ENCODE peak calls at places on chromosome 21, in four cellular contexts. I is heart left ventricle; X is mesothelial cell of epicardium; P is CD8-positive, alpha-beta T cell. G is an unnamed sample.

GRCh38 chr21:29091032-29091431 is 17.6 kb upstream of the CCT8 start:
- DNase-seq in P (no peak), I (no peak), X (no peak), G (no peak)

GRCh38 chr21:27464643-27465042 is 497.8 kb upstream of the ADAMTS5 start:
- DNase-seq in P (no peak), X (no peak), I (no peak), G (no peak)

GRCh38 chr21:27734146-27734545 is 767.3 kb upstream of the ADAMTS5 start:
- DNase-seq in P (no peak), I (no peak), X (no peak), G (no peak)

GRCh38 chr21:43312751-43313169 is 114.2 kb downstream of the SIK1 start:
- DNase-seq in I (no peak), X (no peak), P (no peak), G (no peak)

GRCh38 chr21:36873511-36873910 is 93.0 kb downstream of the HLCS start:
- DNase-seq in X (no peak), I (no peak), P (no peak), G (no peak)

GRCh38 chr21:36507397-36508018 is 27.6 kb upstream of the CLDN14 start:
- DNase-seq in P (no peak), I (no peak), X (no peak), G (no peak)

GRCh38 chr21:28142692-28143091 is 850.0 kb downstream of the LTN1 start:
- DNase-seq in X (no peak), P (no peak), I (no peak), G (no peak)

GRCh38 chr21:16942703-16943102 is 570.1 kb upstream of the CXADR start:
- DNase-seq in I (no peak), X (no peak), P (no peak), G (no peak)

GRCh38 chr21:36388835-36389234 is 3.6 kb downstream of the CHAF1B start:
- DNase-seq in I (no peak), P (no peak), X (peak), G (no peak)

GRCh38 chr21:25961042-25961441 is 209.5 kb downstream of the APP start:
- DNase-seq in P (no peak), X (no peak), I (no peak), G (no peak)

GRCh38 chr21:37564924-37565529 is 198.5 kb downstream of the DYRK1A start:
- DNase-seq in X (no peak), P (no peak), I (no peak), G (no peak)

GRCh38 chr21:37636152-37636860 is 269.7 kb downstream of the DYRK1A start:
- DNase-seq in X (no peak), P (no peak), I (no peak), G (no peak)

GRCh38 chr21:23936224-23936623 is 1671.1 kb downstream of the MRPL39 start:
- DNase-seq in I (no peak), P (no peak), X (no peak), G (no peak)
- TF ChIP-seq CTCF in I (peak), P (no peak), X (no peak), G (no peak)

GRCh38 chr21:42276076-42276475 is 39.1 kb downstream of the TFF3 start:
- DNase-seq in I (no peak), X (no peak), P (no peak), G (no peak)

GRCh38 chr21:42278750-42279149 is 36.5 kb downstream of the TFF3 start:
- DNase-seq in X (no peak), I (no peak), P (no peak), G (no peak)

GRCh38 chr21:42276526-42277154 is 38.6 kb downstream of the TFF3 start:
- DNase-seq in P (no peak), X (no peak), I (no peak), G (no peak)

GRCh38 chr21:42279341-42279871 is 35.8 kb downstream of the TFF3 start:
- DNase-seq in X (no peak), I (no peak), P (no peak), G (no peak)

GRCh38 chr21:42277593-42277992 is 37.6 kb downstream of the TFF3 start:
- DNase-seq in I (no peak), P (no peak), X (no peak), G (no peak)
- TF ChIP-seq CTCF in I (no peak), P (no peak), X (no peak), G (no peak)

DNA sequence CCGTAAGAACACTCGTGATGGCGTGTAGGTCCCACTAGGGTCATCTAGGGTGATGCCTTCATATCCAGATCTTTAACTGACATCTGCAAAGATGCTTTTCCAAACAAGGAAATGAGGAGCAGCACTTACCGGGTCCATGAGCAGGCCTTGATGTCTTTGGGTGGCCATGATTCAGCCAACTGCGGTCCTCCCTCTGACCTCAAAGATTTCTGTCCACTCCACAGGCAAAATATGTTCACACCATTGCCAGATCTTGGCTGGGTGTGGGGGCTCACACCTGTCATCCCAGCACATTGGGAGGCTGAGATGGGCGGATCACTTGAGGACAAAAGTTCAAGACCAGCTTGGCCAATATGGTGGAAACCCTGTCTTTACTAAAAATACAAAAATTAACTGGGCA is 18.2 kb downstream of the TRPM2 start:
- DNase-seq in I (no peak), X (no peak), P (no peak), G (no peak)
- TF ChIP-seq CTCF in I (no peak), X (no peak), P (no peak), G (no peak)

DNA sequence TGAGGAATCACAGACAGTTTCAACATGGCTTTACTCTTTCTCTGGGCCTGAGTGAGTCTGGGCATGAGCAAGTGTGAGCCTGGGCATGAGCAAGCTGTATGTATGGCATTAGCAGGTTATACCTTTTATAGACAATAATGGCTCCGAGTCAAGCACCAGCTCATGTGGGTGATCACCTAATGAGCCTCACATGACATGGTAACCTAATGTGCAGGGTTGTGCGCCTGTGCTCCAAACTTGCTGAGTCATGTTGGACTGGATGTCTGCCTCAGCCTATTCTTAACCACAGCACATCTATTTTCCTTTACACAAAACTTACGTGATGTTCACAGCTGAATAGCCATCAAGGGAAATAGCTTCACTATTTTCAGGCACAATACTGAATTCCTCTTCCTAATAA is 236.2 kb upstream of the NRIP1 start:
- DNase-seq in I (no peak), P (no peak), X (no peak), G (no peak)
- TF ChIP-seq CTCF in I (no peak), P (no peak), X (no peak), G (no peak)

GRCh38 chr21:18373631-18374030 is 30.0 kb downstream of the TMPRSS15 start:
- DNase-seq in P (no peak), I (no peak), X (no peak), G (no peak)

GRCh38 chr21:18370292-18370691 is 33.3 kb downstream of the TMPRSS15 start:
- DNase-seq in X (no peak), P (no peak), I (no peak), G (no peak)

GRCh38 chr21:18368193-18368592 is 35.4 kb downstream of the TMPRSS15 start:
- DNase-seq in P (no peak), I (no peak), X (no peak), G (no peak)

DNA sequence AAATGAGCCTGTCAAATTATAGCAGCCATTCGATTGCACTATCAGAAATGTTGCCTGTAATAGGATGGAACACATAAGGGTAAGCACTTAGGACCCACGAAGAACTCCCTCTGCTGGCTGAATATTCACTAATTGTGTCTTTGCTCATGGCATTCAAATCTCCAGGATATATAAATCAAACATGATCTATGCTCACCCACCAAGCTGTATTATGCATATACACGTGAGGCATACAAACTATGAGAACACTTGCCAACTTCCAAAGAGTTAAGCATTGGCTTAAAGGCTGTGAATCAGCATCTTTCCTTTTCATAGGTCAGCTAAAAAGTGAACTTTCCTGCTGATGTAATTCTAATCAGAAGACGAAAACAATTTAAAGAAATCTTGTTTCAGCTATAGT is 34.5 kb downstream of the TMPRSS15 start:
- DNase-seq in I (no peak), P (no peak), X (no peak), G (no peak)
- TF ChIP-seq CTCF in I (peak), P (no peak), X (peak), G (no peak)

DNA sequence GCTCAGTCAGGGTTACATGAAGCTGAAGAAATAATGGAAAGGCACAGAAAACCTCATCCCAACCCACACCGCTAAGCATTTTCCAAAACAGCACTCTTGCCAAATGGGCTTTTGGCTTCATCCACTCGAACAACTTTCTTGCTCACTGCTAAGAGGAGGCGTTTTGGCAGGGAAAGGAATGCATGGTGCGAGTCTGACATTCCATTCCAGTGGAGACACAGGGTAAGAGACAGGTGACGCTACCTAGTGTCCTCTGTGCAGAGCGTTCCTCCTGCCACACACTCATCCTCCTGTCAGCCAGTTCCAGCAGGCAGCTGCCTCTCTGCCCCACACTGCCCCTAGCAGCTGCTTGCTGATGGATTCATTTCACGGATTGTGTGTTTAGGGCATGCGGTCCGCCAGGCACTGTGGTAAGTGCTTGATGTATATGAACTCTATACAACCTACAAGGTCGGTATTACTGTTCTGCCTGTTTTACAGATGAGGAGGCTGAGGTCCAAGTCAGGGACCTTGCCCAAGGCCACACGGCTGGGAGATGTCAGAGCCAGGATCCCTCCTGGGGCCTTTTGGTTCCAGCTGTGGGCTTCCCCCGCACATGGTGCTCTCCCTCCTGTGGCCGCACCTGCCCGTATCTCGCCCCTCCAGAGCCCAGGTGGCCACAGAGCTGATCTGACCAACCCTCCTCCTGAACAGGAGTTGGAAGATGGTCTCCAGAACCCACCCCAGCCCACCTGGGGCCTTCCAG is 25.7 kb upstream of the BACE2 start:
- DNase-seq in X (no peak), P (no peak), I (peak), G (peak)
- TF ChIP-seq CTCF in X (no peak), P (no peak), I (no peak), G (no peak)

DNA sequence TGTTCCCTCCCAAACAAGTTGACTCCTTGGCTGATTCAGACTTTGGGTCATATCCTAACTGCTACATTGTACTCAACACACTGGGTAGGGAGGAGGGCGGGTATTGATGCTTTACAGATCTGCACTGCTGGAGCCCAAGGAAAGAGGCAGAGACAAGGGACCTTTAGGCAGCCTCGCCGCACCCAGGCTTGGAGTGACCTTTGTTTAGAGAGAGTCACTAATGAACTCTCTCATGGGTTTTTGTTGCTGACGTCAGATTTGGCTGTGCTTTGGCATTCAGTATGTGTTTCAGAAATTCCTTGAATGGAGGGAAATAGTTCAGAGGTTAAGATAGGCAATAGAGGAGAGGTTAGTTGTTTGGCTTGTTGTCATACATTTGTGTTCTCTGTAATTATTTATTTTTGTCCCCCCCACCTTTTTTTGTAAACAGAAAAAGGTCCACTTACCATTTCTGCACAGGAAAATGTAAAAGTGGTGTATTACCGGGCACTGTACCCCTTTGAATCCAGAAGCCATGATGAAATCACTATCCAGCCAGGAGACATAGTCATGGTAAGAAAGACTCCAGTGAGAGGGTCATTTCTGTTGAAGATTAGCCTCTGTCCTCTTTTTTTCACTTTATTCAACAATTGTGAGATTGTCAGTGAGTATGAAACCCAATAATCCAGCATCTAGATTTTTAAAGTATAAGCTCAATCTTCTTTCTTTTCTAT is 116.1 kb downstream of the ATP5PO start:
- DNase-seq in P (no peak), X (no peak), I (no peak), G (no peak)
- TF ChIP-seq CTCF in P (no peak), X (no peak), I (no peak), G (no peak)

DNA sequence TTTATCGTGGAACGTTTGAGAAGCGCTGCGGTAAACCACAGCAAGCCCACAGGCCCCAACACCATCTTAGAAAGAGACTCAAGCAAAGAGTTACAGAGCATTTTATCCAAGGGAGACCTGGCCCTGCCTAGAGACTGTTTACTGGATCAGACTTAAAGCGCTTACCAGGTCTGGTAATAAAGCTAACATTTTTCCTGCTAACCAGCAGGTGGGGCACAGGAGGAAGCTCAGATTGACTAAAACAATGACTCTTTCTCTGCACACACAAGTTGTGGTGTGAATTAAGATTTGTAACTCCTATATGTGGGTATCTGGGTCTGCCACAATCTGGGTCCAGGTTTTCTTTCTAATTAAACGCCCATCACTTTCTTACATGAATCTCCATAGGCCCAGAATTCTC is 136.5 kb upstream of the ETS2 start:
- DNase-seq in P (no peak), X (no peak), I (no peak), G (no peak)
- TF ChIP-seq CTCF in P (no peak), X (no peak), I (peak), G (peak)

GRCh38 chr21:45575304-45575992 is 33.2 kb upstream of the SLC19A1 start:
- DNase-seq in I (no peak), X (no peak), P (no peak), G (no peak)

GRCh38 chr21:45578811-45579381 is 36.7 kb upstream of the SLC19A1 start:
- DNase-seq in P (no peak), I (no peak), X (no peak), G (no peak)

GRCh38 chr21:45577806-45578801 is 35.9 kb upstream of the SLC19A1 start:
- DNase-seq in X (no peak), I (no peak), P (no peak), G (no peak)

GRCh38 chr21:45575993-45576837 is 34.0 kb upstream of the SLC19A1 start:
- DNase-seq in X (no peak), P (no peak), I (no peak), G (no peak)

DNA sequence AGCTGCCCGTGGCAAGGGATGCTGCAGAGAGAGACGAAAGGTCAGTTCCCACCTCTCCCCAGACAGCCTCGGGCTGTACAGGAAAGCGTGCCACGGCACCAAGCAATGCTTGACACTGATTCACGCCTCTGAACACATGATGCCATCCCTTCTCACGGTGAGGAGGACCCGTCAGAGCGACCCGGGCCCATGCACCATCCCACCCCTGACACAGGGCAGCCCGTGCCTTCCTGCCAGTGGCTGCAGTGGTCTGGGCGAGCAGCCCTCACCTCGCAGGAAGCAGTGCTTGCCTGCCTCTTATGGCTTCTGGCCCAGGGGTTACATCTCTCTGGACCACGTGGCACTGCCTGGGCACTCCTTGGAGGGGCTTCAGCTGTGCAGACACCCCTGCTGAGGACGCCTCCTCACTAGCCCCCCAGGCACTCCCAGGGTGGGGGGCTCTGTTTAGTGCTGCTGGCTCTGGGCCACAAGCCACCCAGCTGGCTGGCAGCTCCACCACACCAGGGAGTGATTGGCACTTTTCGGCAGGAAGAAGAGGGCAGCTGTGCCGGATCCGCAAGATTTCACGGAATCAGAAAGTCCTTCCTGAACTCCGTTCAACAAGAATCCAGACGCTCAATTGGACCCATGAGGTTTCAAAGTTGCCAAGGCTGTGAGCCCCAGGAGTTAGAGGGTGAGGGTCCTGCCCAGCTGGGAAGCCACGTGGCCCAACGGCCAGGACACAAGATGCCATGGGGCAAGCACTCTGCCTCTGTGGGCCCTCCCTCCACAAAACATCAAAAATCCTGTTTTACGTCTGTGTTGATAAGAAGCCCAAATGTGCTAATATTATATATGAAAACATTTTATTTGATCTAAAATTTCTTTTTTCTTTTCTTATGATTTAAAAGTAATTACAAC is 34.8 kb upstream of the SLC19A1 start:
- DNase-seq in X (no peak), P (no peak), I (no peak), G (no peak)
- TF ChIP-seq CTCF in X (no peak), P (no peak), I (no peak), G (no peak)

GRCh38 chr21:39095681-39096080 is 87.6 kb downstream of the PSMG1 start:
- DNase-seq in X (no peak), P (no peak), I (no peak), G (no peak)

GRCh38 chr21:39097981-39098380 is 85.3 kb downstream of the PSMG1 start:
- DNase-seq in I (no peak), P (no peak), X (no peak), G (no peak)

GRCh38 chr21:39097335-39097861 is 85.9 kb downstream of the PSMG1 start:
- DNase-seq in I (no peak), P (no peak), X (no peak), G (no peak)

GRCh38 chr21:39094847-39095525 is 88.3 kb downstream of the PSMG1 start:
- DNase-seq in P (no peak), I (no peak), X (no peak), G (no peak)

DNA sequence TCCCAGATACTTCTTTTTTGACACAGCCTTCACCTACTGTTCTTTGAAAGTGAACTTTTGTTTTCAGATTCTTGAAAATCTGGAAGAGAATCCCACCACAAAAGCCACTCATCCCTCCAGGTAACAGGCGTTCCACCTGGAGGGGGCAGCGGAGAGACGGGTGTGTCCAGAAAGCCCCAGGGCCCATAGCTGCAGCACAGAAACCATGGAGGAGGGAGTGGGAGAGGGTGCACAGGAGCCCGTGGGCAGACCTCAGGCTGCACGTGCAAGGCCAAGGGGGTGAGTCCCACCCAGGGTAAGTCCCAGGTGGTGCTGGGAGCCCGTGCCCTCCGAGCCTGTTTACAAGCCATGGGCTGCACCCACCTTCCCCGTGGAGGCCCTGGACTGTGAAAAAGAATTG is 86.5 kb downstream of the PSMG1 start:
- DNase-seq in I (no peak), X (no peak), P (no peak), G (no peak)
- TF ChIP-seq CTCF in I (no peak), X (no peak), P (no peak), G (no peak)